ENCODE peak calls at places on chromosomes 4 and X, in four cellular contexts. P is HCT116, C is A549, H is adrenal gland. U is an unnamed sample.
A peak's percentile ranks its signal among the peaks of the same experiment; 100 is the strongest.

GRCh38 chrX:68982476-68982875 is 153.7 kb downstream of the EFNB1 start:
- DNase-seq in P (no peak), C (no peak), H (no peak), U (no peak)

GRCh38 chr4:184769285-184769825 is 35.5 kb upstream of the CENPU start:
- DNase-seq in P (no peak), C (no peak), H (no peak), U (no peak)

GRCh38 chrX:136395271-136395670 is 92.5 kb upstream of the BRS3 start:
- DNase-seq in P (no peak), C (no peak), H (no peak), U (no peak)

GRCh38 chr4:89531932-89532640 is 224.5 kb upstream of the GPRIN3 start:
- DNase-seq in P (no peak), C (no peak), H (no peak), U (no peak)

GRCh38 chrX:28273751-28274150 is 292.5 kb upstream of the DCAF8L1 start:
- DNase-seq in P (no peak), C (peak; percentile 2), H (no peak), U (no peak)

GRCh38 chrX:10110984-10111363 is 45.8 kb upstream of the CLCN4 start:
- DNase-seq in P (no peak), C (no peak), H (no peak), U (peak; percentile 72)

GRCh38 chrX:2662586-2662985 is 28.5 kb upstream of the CD99 start:
- DNase-seq in P (no peak), C (no peak), H (no peak), U (no peak)

GRCh38 chr4:133839326-133839725 is 362.3 kb downstream of the PABPC4L start:
- DNase-seq in P (no peak), C (peak; percentile 13), H (no peak), U (no peak)

GRCh38 chrX:103584606-103585005 is 709 bp upstream of the TCEAL4 start:
- DNase-seq in P (no peak), C (peak; percentile 4), H (no peak), U (no peak)

GRCh38 chr4:6991771-6992557 is 51.2 kb upstream of the TADA2B start:
- DNase-seq in P (no peak), C (no peak), H (peak; percentile 84), U (no peak)

GRCh38 chr4:6996481-6996880 is 46.7 kb upstream of the TADA2B start:
- DNase-seq in P (no peak), C (no peak), H (no peak), U (no peak)

GRCh38 chr4:6991249-6991648 is 51.9 kb upstream of the TADA2B start:
- DNase-seq in P (no peak), C (no peak), H (no peak), U (no peak)

GRCh38 chr4:6990661-6991060 is 52.5 kb upstream of the TADA2B start:
- DNase-seq in P (no peak), C (no peak), H (no peak), U (no peak)

GRCh38 chr4:6992728-6993655 is 50.2 kb upstream of the TADA2B start:
- DNase-seq in P (no peak), C (no peak), H (no peak), U (no peak)
- H3K4me1 ChIP-seq in P (peaks cover 41% of the 10 kb centered on the region), C (peaks cover 20% of the 10 kb centered on the region), H (peaks cover 28% of the 10 kb centered on the region), U (peaks cover 37% of the 10 kb centered on the region)

GRCh38 chrX:112910418-112910817 is 69.8 kb upstream of the AMOT start:
- DNase-seq in P (no peak), C (no peak), H (no peak), U (no peak)

DNA sequence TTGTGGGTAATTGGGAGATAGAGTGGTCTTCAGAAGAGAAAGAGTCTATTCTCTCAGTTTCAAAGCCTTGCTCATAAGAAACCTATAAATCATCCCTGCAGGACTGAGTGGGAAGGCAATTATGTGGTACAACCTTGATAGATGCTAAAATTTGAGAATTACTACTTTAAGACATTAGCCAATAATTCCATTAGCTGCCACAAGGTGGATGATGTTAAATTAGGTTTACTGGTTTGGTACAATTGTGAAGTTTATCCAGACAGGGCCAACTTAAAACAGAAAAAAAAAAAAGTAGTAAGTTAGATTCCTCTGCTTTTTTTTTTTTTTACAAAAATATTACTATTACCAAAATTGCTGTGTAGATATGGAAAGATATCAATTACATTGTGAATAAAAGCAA is 73.2 kb upstream of the AMOT start:
- DNase-seq in P (no peak), C (no peak), H (no peak), U (no peak)
- TF ChIP-seq POLR2A in P (no peak), C (no peak), H (no peak), U (no peak)

GRCh38 chrX:40085086-40085551 is 12.6 kb downstream of the BCOR start:
- DNase-seq in P (no peak), C (no peak), H (peak; percentile 72), U (no peak)
- H3K4me1 ChIP-seq in P (peaks cover 65% of the 10 kb centered on the region), C (peaks cover 46% of the 10 kb centered on the region), H (peaks cover 14% of the 10 kb centered on the region), U (no peaks in the 10 kb centered on the region)

GRCh38 chr4:1355378-1355777 is 8.4 kb downstream of the UVSSA start:
- DNase-seq in P (no peak), C (no peak), H (no peak), U (no peak)
- TF ChIP-seq POLR2A in P (no peak), C (no peak), H (no peak), U (no peak)

GRCh38 chrX:151983186-151983585 is 8.7 kb upstream of the GABRE start:
- DNase-seq in P (no peak), C (no peak), H (no peak), U (no peak)

GRCh38 chrX:151985955-151986354 is 11.5 kb upstream of the GABRE start:
- DNase-seq in P (no peak), C (peak; percentile 43), H (peak; percentile 45), U (no peak)

GRCh38 chrX:151985531-151985930 is 11.1 kb upstream of the GABRE start:
- DNase-seq in P (no peak), C (no peak), H (no peak), U (no peak)

GRCh38 chrX:151984891-151985290 is 10.4 kb upstream of the GABRE start:
- DNase-seq in P (no peak), C (no peak), H (no peak), U (no peak)

GRCh38 chrX:151984328-151984727 is 9.9 kb upstream of the GABRE start:
- DNase-seq in P (no peak), C (peak; percentile 76), H (no peak), U (no peak)
- H3K4me1 ChIP-seq in P (peaks cover 49% of the 10 kb centered on the region), C (peaks cover 68% of the 10 kb centered on the region), H (no peaks in the 10 kb centered on the region), U (no peaks in the 10 kb centered on the region)

GRCh38 chr4:38858097-38858420 is 1.4 kb upstream of the TLR6 start:
- DNase-seq in P (no peak), C (no peak), H (no peak), U (no peak)

GRCh38 chr4:38856524-38857337 is at the start of gene TLR6:
- DNase-seq in P (peak; percentile 80), C (peak; percentile 88), H (peak; percentile 48), U (peak; percentile 78)

GRCh38 chr4:38856046-38856445 is 571 bp downstream of the TLR6 start:
- DNase-seq in P (no peak), C (peak; percentile 39), H (peak; percentile 30), U (no peak)

GRCh38 chr4:38859501-38859900 is 2.9 kb upstream of the TLR6 start:
- DNase-seq in P (no peak), C (no peak), H (no peak), U (no peak)

DNA sequence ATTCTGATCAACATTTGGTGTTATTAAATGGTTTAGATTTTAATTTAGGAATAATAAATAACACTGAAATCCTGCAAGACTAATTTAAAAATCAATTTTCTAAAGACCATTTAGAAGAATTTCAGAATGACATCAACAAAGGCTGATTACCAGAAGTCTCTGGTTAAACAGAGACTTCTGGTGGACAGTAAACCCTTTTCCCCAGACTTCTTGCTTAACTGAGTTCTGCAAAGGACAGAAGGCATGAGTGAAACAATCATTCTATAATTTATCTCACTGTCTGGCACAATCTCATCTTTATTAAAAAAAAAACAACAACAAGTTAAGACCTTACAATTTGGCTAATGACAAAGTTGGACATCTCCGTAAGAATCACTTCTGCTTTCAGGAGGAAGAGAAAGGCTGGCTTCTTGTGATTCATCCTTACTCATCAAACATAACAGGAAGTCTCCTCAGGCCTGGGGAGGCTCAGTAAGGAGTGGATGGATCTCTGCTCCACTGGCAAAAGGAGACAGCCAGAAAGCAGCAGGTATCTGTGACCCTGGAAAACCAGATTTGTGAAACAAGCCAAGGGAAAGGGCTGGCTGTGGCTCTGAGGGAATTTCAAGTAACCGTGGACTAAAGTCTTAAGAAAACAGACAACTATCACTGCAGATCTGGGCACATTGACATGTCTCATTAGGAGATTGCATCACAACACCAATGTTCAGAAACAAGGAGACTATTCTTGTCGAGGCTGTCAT is 908 bp upstream of the TLR6 start:
- DNase-seq in P (peak; percentile 92), C (peak; percentile 88), H (peak; percentile 60), U (peak; percentile 65)
- TF ChIP-seq POLR2A in P (peak; percentile 20), C (no peak), H (peak; percentile 39), U (no peak)

GRCh38 chr4:143411527-143412480 is 75.1 kb downstream of the GAB1 start:
- DNase-seq in P (no peak), C (no peak), H (peak; percentile 58), U (no peak)
- H3K4me1 ChIP-seq in P (no peaks in the 10 kb centered on the region), C (no peaks in the 10 kb centered on the region), H (peaks cover 23% of the 10 kb centered on the region), U (peaks cover 9% of the 10 kb centered on the region)

DNA sequence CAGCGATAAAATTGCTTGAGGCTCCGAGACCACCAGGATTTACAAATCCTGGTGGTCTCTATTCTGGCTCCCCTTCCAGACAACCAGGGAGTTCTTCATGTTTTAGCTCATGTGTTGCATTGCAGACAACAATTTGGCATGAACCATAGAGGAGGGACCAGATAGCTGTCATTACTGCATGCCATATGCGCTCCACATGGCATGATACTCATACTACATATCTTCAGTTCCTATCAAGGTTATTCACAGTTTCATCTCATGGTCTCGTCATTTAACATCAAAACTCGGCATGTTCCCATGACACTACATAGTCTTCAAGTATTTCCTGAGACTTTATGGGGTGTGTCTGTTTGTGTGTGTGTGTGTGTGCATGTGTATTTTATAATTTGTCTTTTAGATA is 220.3 kb downstream of the OR13H1 start:
- DNase-seq in P (no peak), C (no peak), H (no peak), U (no peak)
- TF ChIP-seq POLR2A in P (no peak), C (no peak), H (no peak), U (no peak)

DNA sequence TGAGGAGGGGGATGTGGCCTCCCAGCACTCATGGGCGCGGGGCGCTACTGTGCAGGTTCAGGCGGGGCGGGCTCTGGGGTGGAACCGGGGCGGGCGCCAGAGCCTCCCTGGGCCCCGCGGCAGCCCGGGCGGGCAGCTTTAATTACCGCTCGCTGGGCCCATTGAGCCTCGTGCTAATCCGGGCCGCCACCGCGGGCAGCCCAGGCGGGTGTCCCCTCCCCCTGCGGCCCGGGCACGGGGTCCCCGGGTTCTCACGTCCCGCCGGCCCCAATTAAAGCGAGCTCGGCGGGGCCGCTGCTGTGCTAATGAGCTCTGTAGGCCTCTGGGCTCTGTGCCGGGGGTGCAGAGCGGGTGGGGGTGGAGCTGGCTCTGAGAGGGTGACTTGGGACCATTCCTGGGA is 22.8 kb upstream of the FGFR3 start:
- DNase-seq in P (no peak), C (no peak), H (no peak), U (no peak)
- H3K4me1 ChIP-seq in P (peaks cover 27% of the 10 kb centered on the region), C (peaks cover 25% of the 10 kb centered on the region), H (peaks cover 8% of the 10 kb centered on the region), U (peaks cover 11% of the 10 kb centered on the region)

GRCh38 chrX:119605739-119606507 is at the start of gene NKRF:
- DNase-seq in P (no peak), C (peak; percentile 94), H (peak; percentile 94), U (peak; percentile 92)
- TF ChIP-seq POLR2A in P (peak; percentile 30), C (peak; percentile 82), H (no peak), U (peak; percentile 79)